ENCODE peak calls at places on chromosomes 7 and 10, in six cellular contexts. K is OCI-LY7; A is GM20000; Q is stimulated activated CD4-positive, alpha-beta T cell treated with anti-CD3 and anti-CD28 coated beads, Interleukin-12 subunit alpha, Interleukin-12 subunit beta, amount 100 ng/mL, for 4 hours; M is stomach; T is astrocyte of the spinal cord. P is an unnamed sample.

GRCh38 chr10:36943534-36943933 is 181.9 kb upstream of the ANKRD30A start:
- DNase-seq in K (no peak), A (no peak), Q (no peak), M (no peak), T (no peak), P (no peak)

GRCh38 chr7:66326501-66327180 is 121.5 kb downstream of the TPST1 start:
- DNase-seq in K (no peak), A (no peak), Q (no peak), M (no peak), T (peak; percentile 71), P (peak; percentile 71)

GRCh38 chr7:33421384-33421783 is 292.0 kb downstream of the BBS9 start:
- DNase-seq in K (no peak), A (no peak), Q (no peak), M (no peak), T (no peak), P (peak; percentile 44)

GRCh38 chr10:79102056-79102874 is 33.5 kb downstream of the ZMIZ1 start:
- DNase-seq in K (no peak), A (no peak), Q (no peak), M (peak; percentile 65), T (peak; percentile 43), P (peak; percentile 84)

GRCh38 chr10:92291610-92291859 is 568 bp downstream of the MARCHF5 start:
- DNase-seq in K (peak; percentile 44), A (no peak), Q (no peak), M (no peak), T (no peak), P (no peak)

GRCh38 chr7:116167177-116167576 is 43.2 kb upstream of the TES start:
- DNase-seq in K (peak; percentile 10), A (no peak), Q (no peak), M (no peak), T (no peak), P (no peak)

GRCh38 chr10:73017955-73018480 is 63.4 kb upstream of the PLA2G12B start:
- DNase-seq in K (no peak), A (no peak), Q (no peak), M (no peak), T (no peak), P (peak; percentile 20)

GRCh38 chr7:132964886-132965285 is 117.0 kb downstream of the CHCHD3 start:
- DNase-seq in K (peak; percentile 24), A (no peak), Q (no peak), M (no peak), T (no peak), P (no peak)

GRCh38 chr10:60140681-60141632 is 234.6 kb upstream of the CCDC6 start:
- DNase-seq in K (no peak), A (no peak), Q (no peak), M (no peak), T (peak; percentile 62), P (peak; percentile 90)

GRCh38 chr10:50369931-50370330 is 118.6 kb upstream of the ASAH2 start:
- DNase-seq in K (no peak), A (no peak), Q (no peak), M (no peak), T (no peak), P (no peak)

GRCh38 chr10:101226506-101226887 is 2.8 kb downstream of the LBX1 start:
- DNase-seq in K (no peak), A (peak; percentile 73), Q (no peak), M (no peak), T (no peak), P (no peak)

GRCh38 chr10:13698217-13698616 is 111.5 kb downstream of the PRPF18 start:
- DNase-seq in K (no peak), A (no peak), Q (no peak), M (no peak), T (no peak), P (no peak)

GRCh38 chr7:26156454-26157365 is 4.7 kb downstream of the NFE2L3 start:
- DNase-seq in K (peak; percentile 47), A (peak; percentile 61), Q (peak; percentile 33), M (no peak), T (peak; percentile 95), P (peak; percentile 96)

GRCh38 chr7:55535637-55536016 is 36.7 kb downstream of the VOPP1 start:
- DNase-seq in K (no peak), A (no peak), Q (no peak), M (no peak), T (no peak), P (no peak)

GRCh38 chr10:102916173-102916572 is 1.9 kb upstream of the CNNM2 start:
- DNase-seq in K (no peak), A (no peak), Q (no peak), M (no peak), T (no peak), P (no peak)

GRCh38 chr10:132350946-132351345 is 19.0 kb downstream of the LRRC27 start:
- DNase-seq in K (no peak), A (no peak), Q (no peak), M (no peak), T (no peak), P (no peak)

GRCh38 chr7:135239263-135239662 is 5.6 kb downstream of the STRA8 start:
- DNase-seq in K (no peak), A (no peak), Q (no peak), M (no peak), T (no peak), P (no peak)

GRCh38 chr7:45580053-45580872 is 6.1 kb downstream of the ADCY1 start:
- DNase-seq in K (no peak), A (no peak), Q (no peak), M (peak; percentile 27), T (no peak), P (no peak)

GRCh38 chr7:50359995-50360925 is 55.7 kb downstream of the IKZF1 start:
- DNase-seq in K (no peak), A (no peak), Q (peak; percentile 68), M (no peak), T (no peak), P (peak; percentile 24)

P was measured in mesenchymal stem cell.